ENCODE peak calls at places on chromosome 12, in seven cellular contexts. C is HCT116, X is GM23338, Y is GM23248, B is PC-3, S is MM.1S, O is neural progenitor cell. G is an unnamed sample.

GRCh38 chr12:126747530-126748149 is 1519.3 kb upstream of the TMEM132C start:
- DNase-seq in C (peak), X (peak), Y (peak), B (peak), S (no peak), O (peak), G (peak)

GRCh38 chr12:46473634-46474201 is 101.1 kb upstream of the SLC38A2 start:
- DNase-seq in C (peak), X (no peak), Y (peak), B (peak), S (no peak), O (no peak), G (peak)

GRCh38 chr12:27975222-27976136 is 2.9 kb upstream of the PTHLH start:
- DNase-seq in C (no peak), X (peak), Y (peak), B (peak), S (no peak), O (peak), G (peak)

GRCh38 chr12:11795910-11796459 is 146.5 kb downstream of the ETV6 start:
- DNase-seq in C (peak), X (peak), Y (peak), B (peak), S (no peak), O (peak), G (no peak)

GRCh38 chr12:77591959-77592358 is 238.7 kb upstream of the NAV3 start:
- DNase-seq in C (no peak), X (peak), Y (no peak), B (no peak), S (no peak), O (peak), G (peak)

GRCh38 chr12:68538722-68539614 is 71.7 kb upstream of the RAP1B start:
- DNase-seq in C (no peak), X (peak), Y (peak), B (no peak), S (peak), O (peak), G (no peak)

GRCh38 chr12:52280796-52281560 is 6.5 kb downstream of the KRT86 start:
- DNase-seq in C (peak), X (no peak), Y (peak), B (peak), S (no peak), O (no peak), G (peak)

GRCh38 chr12:93380480-93381121 is 2.9 kb downstream of the NUDT4 start:
- DNase-seq in C (no peak), X (peak), Y (peak), B (peak), S (peak), O (peak), G (peak)

GRCh38 chr12:93199831-93200236 is 177.9 kb upstream of the NUDT4 start:
- DNase-seq in C (no peak), X (no peak), Y (peak), B (no peak), S (peak), O (no peak), G (no peak)

GRCh38 chr12:124399622-124400021 is 104.7 kb downstream of the RFLNA start:
- DNase-seq in C (no peak), X (peak), Y (peak), B (peak), S (no peak), O (peak), G (no peak)

GRCh38 chr12:19739195-19739776 is 300.0 kb downstream of the AEBP2 start:
- DNase-seq in C (peak), X (peak), Y (peak), B (peak), S (peak), O (peak), G (peak)
- TF ChIP-seq EZH2phosphoT487 in C (no peak), X (no peak), Y (no peak), B (no peak), S (no peak), O (no peak), G (no peak)

GRCh38 chr12:69822205-69822860 is 2.7 kb upstream of the MYRFL start:
- DNase-seq in C (no peak), X (no peak), Y (no peak), B (no peak), S (no peak), O (no peak), G (no peak)
- H3K27ac ChIP-seq in C (peak), X (no peak), Y (no peak), B (no peak), S (no peak), O (no peak), G (no peak)

DNA sequence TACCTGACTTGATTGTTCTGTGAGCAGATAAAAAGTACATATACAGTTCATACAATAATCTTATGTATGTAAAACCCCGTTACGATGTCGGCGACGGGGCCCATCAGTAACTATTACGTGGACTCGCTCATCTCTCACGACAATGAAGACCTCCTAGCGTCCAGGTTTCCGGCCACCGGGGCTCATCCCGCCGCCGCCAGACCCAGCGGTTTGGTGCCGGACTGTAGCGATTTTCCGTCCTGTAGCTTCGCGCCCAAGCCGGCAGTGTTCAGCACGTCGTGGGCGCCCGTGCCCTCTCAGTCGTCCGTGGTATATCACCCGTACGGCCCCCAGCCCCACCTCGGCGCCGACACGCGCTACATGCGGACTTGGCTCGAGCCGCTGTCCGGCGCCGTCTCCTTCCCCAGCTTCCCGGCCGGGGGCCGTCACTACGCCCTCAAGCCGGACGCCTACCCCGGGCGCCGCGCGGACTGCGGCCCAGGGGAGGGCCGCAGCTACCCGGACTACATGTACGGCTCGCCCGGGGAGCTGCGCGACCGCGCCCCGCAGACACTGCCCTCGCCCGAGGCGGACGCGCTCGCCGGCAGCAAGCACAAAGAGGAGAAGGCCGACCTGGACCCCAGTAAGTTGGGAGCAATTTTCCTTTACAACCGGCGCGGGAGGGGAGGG is at the start of gene HOXC9:
- DNase-seq in C (no peak), X (no peak), Y (peak), B (no peak), S (no peak), O (no peak), G (no peak)
- TF ChIP-seq EZH2 in C (no peak), X (peak), Y (no peak), B (no peak), S (no peak), O (peak), G (peak)

GRCh38 chr12:109722022-109722752 is 8.6 kb downstream of the FAM222A start:
- DNase-seq in C (no peak), X (no peak), Y (no peak), B (no peak), S (no peak), O (no peak), G (no peak)

GRCh38 chr12:109721276-109721675 is 7.7 kb downstream of the FAM222A start:
- DNase-seq in C (no peak), X (no peak), Y (no peak), B (no peak), S (no peak), O (no peak), G (no peak)

GRCh38 chr12:109720856-109721189 is 7.2 kb downstream of the FAM222A start:
- DNase-seq in C (no peak), X (no peak), Y (no peak), B (no peak), S (no peak), O (no peak), G (no peak)

GRCh38 chr12:109719123-109720022 is 5.7 kb downstream of the FAM222A start:
- DNase-seq in C (no peak), X (peak), Y (no peak), B (peak), S (no peak), O (peak), G (no peak)

DNA sequence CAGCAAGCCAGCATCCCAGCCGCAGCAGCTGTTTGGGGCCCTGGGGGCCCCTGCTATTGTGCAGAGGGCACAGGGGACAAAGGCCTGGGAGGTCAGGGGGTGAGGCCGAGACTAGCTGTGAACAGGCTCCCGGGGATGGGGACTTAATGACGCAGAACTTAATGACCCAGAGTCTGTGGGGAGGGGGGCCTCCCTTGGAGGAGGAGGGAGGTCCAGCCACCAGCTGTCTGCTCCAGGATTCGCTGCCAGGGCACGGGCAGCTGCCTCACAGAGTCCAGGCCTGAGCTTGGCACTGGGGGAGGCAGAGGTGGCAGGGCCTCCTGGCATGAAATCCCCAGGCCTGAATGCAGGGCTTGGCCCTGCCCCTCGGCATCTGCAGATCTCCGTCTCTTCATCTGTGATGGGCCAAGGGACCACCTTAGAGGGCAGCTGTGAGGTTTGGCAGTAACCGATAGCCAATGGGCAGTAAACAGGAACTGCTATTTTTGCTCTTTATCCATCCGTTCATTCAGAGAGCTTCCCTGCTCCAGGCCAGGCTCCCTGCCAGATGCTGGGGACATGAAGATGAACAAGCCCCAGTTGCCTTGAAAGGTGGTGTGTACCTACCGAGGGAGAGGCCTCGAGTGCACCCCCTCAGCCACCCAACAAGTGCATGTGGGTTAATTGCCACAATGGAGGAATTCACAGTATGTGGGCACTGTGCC is 6.7 kb downstream of the FAM222A start:
- DNase-seq in C (no peak), X (no peak), Y (no peak), B (no peak), S (no peak), O (peak), G (no peak)
- TF ChIP-seq EZH2phosphoT487 in C (no peak), X (no peak), Y (no peak), B (no peak), S (no peak), O (no peak), G (no peak)

DNA sequence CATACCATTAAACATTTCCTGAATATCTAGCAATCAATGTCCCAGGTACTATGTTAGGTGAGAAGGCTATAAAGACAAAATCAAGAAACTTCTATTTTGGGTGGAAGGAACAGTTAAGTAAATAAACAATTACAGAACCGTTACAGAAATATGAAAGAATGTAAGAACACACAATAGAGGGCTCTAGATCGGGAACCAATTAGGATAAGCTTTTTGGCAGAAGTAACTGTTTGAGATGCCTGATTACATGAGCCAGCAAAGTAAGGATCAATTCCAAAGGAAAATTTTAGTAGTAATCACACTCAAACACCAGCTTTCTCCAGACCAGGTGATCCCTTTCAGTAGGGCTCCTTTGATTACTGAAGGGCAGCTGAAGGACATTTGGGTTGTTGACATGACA is 33.9 kb downstream of the PPP1R12A start:
- DNase-seq in C (no peak), X (no peak), Y (no peak), B (no peak), S (no peak), O (no peak), G (no peak)
- H3K27ac ChIP-seq in C (no peak), X (no peak), Y (no peak), B (no peak), S (no peak), O (no peak), G (no peak)

GRCh38 chr12:4272976-4273650 is 449 bp upstream of the CCND2 start:
- DNase-seq in C (no peak), X (peak), Y (no peak), B (no peak), S (peak), O (peak), G (no peak)

GRCh38 chr12:4270670-4271432 is 2.7 kb upstream of the CCND2 start:
- DNase-seq in C (no peak), X (peak), Y (peak), B (no peak), S (peak), O (peak), G (peak)

GRCh38 chr12:4271433-4272013 is 2.0 kb upstream of the CCND2 start:
- DNase-seq in C (no peak), X (peak), Y (peak), B (no peak), S (peak), O (peak), G (no peak)

GRCh38 chr12:4273651-4274395 is at the start of gene CCND2:
- DNase-seq in C (no peak), X (peak), Y (peak), B (no peak), S (peak), O (peak), G (peak)

GRCh38 chr12:4272014-4272975 is 1.3 kb upstream of the CCND2 start:
- DNase-seq in C (no peak), X (peak), Y (peak), B (no peak), S (peak), O (peak), G (peak)
- TF ChIP-seq EZH2 in C (no peak), X (no peak), Y (no peak), B (no peak), S (no peak), O (no peak), G (peak)

DNA sequence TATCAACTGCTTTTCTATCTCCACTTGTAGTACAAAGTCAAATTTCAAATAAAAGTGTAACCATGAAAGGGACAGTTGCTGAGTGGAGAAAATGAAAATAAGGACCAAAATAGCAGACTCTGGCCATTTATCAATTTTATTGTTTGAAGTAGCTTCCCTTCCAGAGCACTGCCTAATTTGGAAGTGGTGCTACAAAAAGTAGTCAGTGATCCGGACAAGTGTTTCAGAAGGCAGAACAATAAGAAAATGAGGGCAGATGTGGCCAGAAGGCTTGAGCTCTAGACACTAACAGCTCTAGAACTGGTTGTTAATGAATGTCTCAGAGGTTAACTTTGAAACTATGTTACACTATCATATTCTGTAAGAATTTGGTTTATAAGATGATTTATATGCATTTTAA is 48.9 kb downstream of the ABCC9 start:
- DNase-seq in C (no peak), X (no peak), Y (no peak), B (no peak), S (no peak), O (no peak), G (no peak)
- TF ChIP-seq EZH2phosphoT487 in C (no peak), X (no peak), Y (no peak), B (no peak), S (no peak), O (no peak), G (no peak)

G was measured in hepatocyte.